ENCODE peak calls at places on chromosomes 12 and 14, in seven cellular contexts. One of them, this sample, is unnamed.
A peak's percentile ranks its signal among the peaks of the same experiment; 100 is the strongest.

GRCh38 chr14:96245710-96246534 is 10.1 kb upstream of the BDKRB1 start:
- DNase-seq in Caki2: no peak
- DNase-seq in stimulated activated CD8-positive, alpha-beta memory T cell treated with anti-CD3 and anti-CD28 coated beads, Interleukin-12 subunit alpha, Interleukin-12 subunit beta, amount 100 ng/mL, for 4 hours: no peak
- DNase-seq in pons: no peak
- DNase-seq in left ventricle myocardium inferior: no peak
- DNase-seq in endothelial cell: no peak
- DNase-seq in NCI-H2107: peak; percentile 75
- DNase-seq in this sample: no peak

GRCh38 chr12:44873898-44874297 is 2.2 kb downstream of the NELL2 start:
- DNase-seq in Caki2: peak; percentile 16
- DNase-seq in stimulated activated CD8-positive, alpha-beta memory T cell treated with anti-CD3 and anti-CD28 coated beads, Interleukin-12 subunit alpha, Interleukin-12 subunit beta, amount 100 ng/mL, for 4 hours: no peak
- DNase-seq in pons: peak; percentile 50
- DNase-seq in left ventricle myocardium inferior: no peak
- DNase-seq in endothelial cell: no peak
- DNase-seq in NCI-H2107: no peak
- DNase-seq in this sample: no peak

GRCh38 chr14:95979339-95980042 is 59.7 kb upstream of the C14orf132 start:
- DNase-seq in Caki2: peak; percentile 23
- DNase-seq in stimulated activated CD8-positive, alpha-beta memory T cell treated with anti-CD3 and anti-CD28 coated beads, Interleukin-12 subunit alpha, Interleukin-12 subunit beta, amount 100 ng/mL, for 4 hours: no peak
- DNase-seq in pons: no peak
- DNase-seq in left ventricle myocardium inferior: no peak
- DNase-seq in endothelial cell: no peak
- DNase-seq in NCI-H2107: no peak
- DNase-seq in this sample: no peak

GRCh38 chr12:24595652-24596235 is 353.2 kb downstream of the BCAT1 start:
- DNase-seq in Caki2: no peak
- DNase-seq in stimulated activated CD8-positive, alpha-beta memory T cell treated with anti-CD3 and anti-CD28 coated beads, Interleukin-12 subunit alpha, Interleukin-12 subunit beta, amount 100 ng/mL, for 4 hours: no peak
- DNase-seq in pons: no peak
- DNase-seq in left ventricle myocardium inferior: no peak
- DNase-seq in endothelial cell: peak; percentile 25
- DNase-seq in NCI-H2107: no peak
- DNase-seq in this sample: no peak

GRCh38 chr12:19971396-19971802 is 396.9 kb upstream of the PDE3A start:
- DNase-seq in Caki2: peak; percentile 75
- DNase-seq in stimulated activated CD8-positive, alpha-beta memory T cell treated with anti-CD3 and anti-CD28 coated beads, Interleukin-12 subunit alpha, Interleukin-12 subunit beta, amount 100 ng/mL, for 4 hours: no peak
- DNase-seq in pons: no peak
- DNase-seq in left ventricle myocardium inferior: no peak
- DNase-seq in endothelial cell: peak; percentile 7
- DNase-seq in NCI-H2107: no peak
- DNase-seq in this sample: no peak

GRCh38 chr12:47964102-47964723 is 817 bp downstream of the TMEM106C start:
- DNase-seq in Caki2: peak; percentile 16
- DNase-seq in stimulated activated CD8-positive, alpha-beta memory T cell treated with anti-CD3 and anti-CD28 coated beads, Interleukin-12 subunit alpha, Interleukin-12 subunit beta, amount 100 ng/mL, for 4 hours: no peak
- DNase-seq in pons: no peak
- DNase-seq in left ventricle myocardium inferior: no peak
- DNase-seq in endothelial cell: no peak
- DNase-seq in NCI-H2107: no peak
- DNase-seq in this sample: no peak

GRCh38 chr12:21697829-21698630 is 40.4 kb upstream of the LDHB start:
- DNase-seq in Caki2: peak; percentile 40
- DNase-seq in stimulated activated CD8-positive, alpha-beta memory T cell treated with anti-CD3 and anti-CD28 coated beads, Interleukin-12 subunit alpha, Interleukin-12 subunit beta, amount 100 ng/mL, for 4 hours: no peak
- DNase-seq in pons: peak; percentile 37
- DNase-seq in left ventricle myocardium inferior: no peak
- DNase-seq in endothelial cell: no peak
- DNase-seq in NCI-H2107: no peak
- DNase-seq in this sample: no peak

GRCh38 chr12:16587110-16587453 is 18.9 kb downstream of the LMO3 start:
- DNase-seq in Caki2: no peak
- DNase-seq in stimulated activated CD8-positive, alpha-beta memory T cell treated with anti-CD3 and anti-CD28 coated beads, Interleukin-12 subunit alpha, Interleukin-12 subunit beta, amount 100 ng/mL, for 4 hours: no peak
- DNase-seq in pons: no peak
- DNase-seq in left ventricle myocardium inferior: no peak
- DNase-seq in endothelial cell: no peak
- DNase-seq in NCI-H2107: no peak
- DNase-seq in this sample: no peak

This sample was measured in ovary.